ENCODE peak calls at places on chromosome 4, in ten cellular contexts. Q is K562; D is CD8-positive, alpha-beta T cell; H is HepG2; Z is pancreas; I is kidney epithelial cell; M is left ventricle myocardium inferior; T is ovary; E is IMR-90; S is Peyer's patch. V is an unnamed sample. For H3K27me3, the result is how much of the 10 kb centered on the place peaks cover.

GRCh38 chr4:75327804-75328512 is 186.2 kb downstream of the RCHY1 start:
- DNase-seq in H (no peak), I (no peak), S (no peak), M (no peak), D (no peak), Q (no peak), E (no peak), Z (no peak), T (no peak), V (no peak)

GRCh38 chr4:146855761-146856160 is 89.9 kb downstream of the TTC29 start:
- DNase-seq in I (no peak), Z (no peak), S (no peak), D (no peak), H (no peak), E (no peak), T (no peak), M (no peak), Q (no peak), V (no peak)

GRCh38 chr4:114659386-114660008 is 60.9 kb downstream of the UGT8 start:
- DNase-seq in Z (peak), D (no peak), I (peak), H (peak), M (peak), S (peak), Q (peak), E (peak), T (no peak), V (peak)

GRCh38 chr4:74038161-74039064 is at the start of gene CXCL3:
- DNase-seq in I (no peak), E (peak), T (peak), Z (peak), D (no peak), S (peak), H (no peak), Q (peak), M (peak), V (peak)

GRCh38 chr4:150150545-150151156 is 72.4 kb downstream of the DCLK2 start:
- DNase-seq in Q (no peak), Z (no peak), S (no peak), T (no peak), E (no peak), M (peak), H (no peak), D (no peak), I (no peak), V (no peak)

GRCh38 chr4:176443646-176444409 is 124.1 kb downstream of the SPCS3 start:
- DNase-seq in I (no peak), E (no peak), S (no peak), D (no peak), Q (no peak), Z (no peak), T (no peak), M (no peak), H (no peak), V (no peak)

GRCh38 chr4:2343476-2343875 is 75.0 kb downstream of the ZFYVE28 start:
- DNase-seq in H (no peak), Z (no peak), I (no peak), T (no peak), S (no peak), M (no peak), Q (no peak), D (no peak), E (no peak), V (no peak)

GRCh38 chr4:102322736-102323135 is 22.5 kb downstream of the SLC39A8 start:
- DNase-seq in Z (no peak), H (no peak), D (no peak), I (no peak), T (no peak), E (no peak), Q (no peak), M (no peak), S (no peak), V (no peak)

GRCh38 chr4:182918044-182918607 is 940 bp upstream of the DCTD start:
- DNase-seq in S (no peak), E (no peak), I (no peak), T (no peak), Q (no peak), H (no peak), Z (no peak), D (no peak), M (no peak), V (no peak)

GRCh38 chr4:6087669-6088068 is 69.4 kb upstream of the C4orf50 start:
- DNase-seq in D (no peak), M (no peak), I (no peak), S (no peak), H (peak), Q (peak), E (peak), Z (peak), T (no peak), V (peak)

GRCh38 chr4:139783761-139784484 is 118.3 kb downstream of the MGST2 start:
- DNase-seq in Z (no peak), Q (no peak), E (no peak), M (no peak), D (no peak), I (no peak), S (no peak), T (no peak), H (peak), V (peak)

GRCh38 chr4:83207497-83208105 is 77.0 kb downstream of the COQ2 start:
- DNase-seq in D (no peak), H (no peak), T (no peak), Z (no peak), S (no peak), I (peak), Q (no peak), M (no peak), E (peak), V (no peak)

GRCh38 chr4:110501826-110502225 is 25.9 kb downstream of the ENPEP start:
- DNase-seq in H (no peak), E (peak), M (no peak), T (no peak), D (no peak), I (no peak), S (no peak), Z (no peak), Q (no peak), V (no peak)

GRCh38 chr4:151184523-151185458 is 85.4 kb downstream of the RPS3A start:
- DNase-seq in Q (no peak), S (no peak), D (no peak), M (no peak), T (no peak), Z (no peak), I (no peak), H (peak), E (peak), V (no peak)

GRCh38 chr4:115609631-115610030 is 496.2 kb upstream of the NDST4 start:
- DNase-seq in T (no peak), E (no peak), I (no peak), M (no peak), D (no peak), Q (no peak), Z (no peak), S (no peak), H (no peak), V (no peak)

GRCh38 chr4:42397635-42398447 is 553 bp downstream of the SHISA3 start:
- DNase-seq in S (no peak), M (peak), I (no peak), Z (no peak), T (no peak), E (peak), D (no peak), Q (no peak), H (no peak), V (peak)

GRCh38 chr4:114277690-114278089 is 298.2 kb upstream of the ARSJ start:
- DNase-seq in Q (no peak), M (no peak), I (no peak), H (no peak), Z (no peak), E (peak), S (no peak), T (no peak), D (no peak), V (no peak)

GRCh38 chr4:107546637-107547036 is 173.4 kb downstream of the PAPSS1 start:
- DNase-seq in M (no peak), Z (no peak), I (no peak), H (no peak), T (no peak), Q (no peak), S (no peak), D (no peak), E (no peak), V (no peak)

GRCh38 chr4:177194906-177195305 is 114.8 kb upstream of the NEIL3 start:
- DNase-seq in M (no peak), Q (no peak), H (no peak), S (no peak), I (no peak), E (no peak), T (no peak), D (no peak), Z (no peak), V (no peak)

GRCh38 chr4:72701987-72702819 is 133.2 kb upstream of the ADAMTS3 start:
- DNase-seq in M (no peak), H (peak), I (peak), D (no peak), T (no peak), E (peak), Q (peak), Z (peak), S (no peak), V (peak)

GRCh38 chr4:26726655-26727387 is 133.8 kb upstream of the STIM2 start:
- DNase-seq in S (no peak), I (no peak), M (no peak), D (no peak), T (no peak), E (no peak), Z (no peak), H (no peak), Q (no peak), V (no peak)

GRCh38 chr4:123176605-123177004 is 220.0 kb upstream of the SPRY1 start:
- DNase-seq in I (no peak), E (no peak), H (no peak), M (no peak), D (no peak), Q (no peak), T (no peak), Z (no peak), S (no peak), V (no peak)

GRCh38 chr4:182585321-182585720 is 331.9 kb downstream of the DCTD start:
- DNase-seq in T (no peak), Z (no peak), H (no peak), E (no peak), S (no peak), Q (no peak), I (no peak), M (no peak), D (no peak), V (peak)

GRCh38 chr4:8393593-8394038 is 46.9 kb downstream of the ACOX3 start:
- DNase-seq in H (no peak), S (no peak), E (peak), Q (no peak), M (peak), D (no peak), T (peak), I (peak), Z (no peak), V (no peak)
- H3K27me3 ChIP-seq in H (under half), S (under half), E (under half), Q (under half), M (under half), D (under half), T (under half), I (under half), Z (under half), V (under half)

DNA sequence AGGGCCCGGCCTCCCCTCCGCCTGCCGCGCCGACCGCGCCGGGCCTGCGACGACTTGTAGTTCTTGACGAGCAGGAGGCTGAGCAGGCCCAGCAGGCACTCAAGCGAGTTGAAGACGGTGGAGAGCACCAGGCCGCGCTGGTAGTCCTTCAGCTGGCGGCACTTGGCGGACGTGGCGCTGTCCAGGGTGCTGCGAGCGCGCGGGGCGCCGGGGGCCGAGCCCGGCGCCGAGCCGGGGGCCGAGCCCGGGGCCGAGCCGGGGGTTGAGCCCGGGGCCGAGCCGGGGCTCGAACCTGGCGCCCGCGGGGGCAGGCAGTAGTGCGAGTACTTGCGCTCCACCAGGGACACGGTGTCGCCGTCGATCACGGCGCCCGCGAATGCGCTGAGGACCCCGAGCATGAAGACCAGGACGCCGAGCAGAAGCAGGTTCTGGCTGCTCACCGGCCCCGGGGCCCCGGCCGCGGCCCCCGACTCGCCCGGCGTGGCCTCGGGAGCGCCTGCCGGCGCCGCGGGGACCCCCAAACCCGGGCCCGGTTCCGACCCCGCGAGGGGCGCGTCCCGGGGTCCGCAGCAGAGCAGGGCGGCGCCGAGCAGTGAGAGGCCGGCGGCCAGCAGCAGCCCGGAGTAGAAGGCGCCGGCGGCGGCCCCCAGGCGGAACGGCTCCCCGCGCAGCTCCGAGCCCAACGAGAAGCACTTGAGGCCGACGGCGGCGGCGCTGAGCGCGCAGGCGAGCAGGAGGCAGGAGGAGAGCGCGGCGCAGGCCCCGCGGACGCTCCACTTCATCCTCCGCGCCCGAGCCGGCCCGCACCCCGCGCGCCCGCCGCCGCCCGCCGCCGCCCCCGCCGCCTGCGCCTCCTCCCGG is 584 bp downstream of the TMEM271 start:
- DNase-seq in E (peak), I (peak), T (no peak), M (no peak), Z (peak), Q (no peak), H (no peak), D (no peak), S (no peak), V (no peak)
- H3K27me3 ChIP-seq in E (half or more), I (half or more), T (under half), M (half or more), Z (under half), Q (under half), H (half or more), D (under half), S (under half), V (under half)

GRCh38 chr4:174217273-174218126 is 66.0 kb downstream of the FBXO8 start:
- DNase-seq in Z (no peak), E (peak), Q (no peak), H (no peak), I (no peak), D (no peak), S (no peak), M (peak), T (peak), V (peak)
- H3K27me3 ChIP-seq in Z (under half), E (half or more), Q (under half), H (half or more), I (half or more), D (under half), S (under half), M (half or more), T (under half), V (under half)

GRCh38 chr4:3746701-3747581 is 19.2 kb upstream of the ADRA2C start:
- DNase-seq in H (no peak), E (no peak), M (no peak), S (no peak), Z (no peak), D (no peak), I (no peak), T (no peak), Q (no peak), V (no peak)
- H3K27me3 ChIP-seq in H (half or more), E (half or more), M (half or more), S (under half), Z (under half), D (under half), I (under half), T (under half), Q (under half), V (under half)

DNA sequence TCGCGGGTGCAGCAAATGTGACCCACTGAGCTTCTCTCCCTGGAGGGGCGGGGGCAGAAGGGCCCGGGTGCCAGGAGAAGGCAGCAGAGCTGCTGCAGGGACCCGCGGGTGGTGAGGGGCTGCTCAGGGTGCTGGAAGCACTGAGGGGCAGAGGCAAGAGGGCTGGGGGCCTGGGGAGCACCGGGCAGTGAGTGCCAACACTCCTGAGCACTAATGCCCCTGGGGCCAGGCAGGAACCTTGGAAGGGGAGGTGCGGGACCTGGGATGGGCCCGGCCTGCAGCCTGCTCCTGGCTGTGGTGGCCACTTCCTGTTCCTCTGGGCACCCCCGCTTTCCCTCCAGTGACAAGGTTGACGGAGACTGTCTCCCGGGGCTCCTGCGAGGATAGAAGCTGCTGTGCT is 66.5 kb upstream of the ADRA2C start:
- DNase-seq in S (no peak), I (no peak), D (no peak), Z (no peak), M (no peak), E (no peak), T (no peak), H (no peak), Q (no peak), V (peak)
- H3K27me3 ChIP-seq in S (under half), I (under half), D (under half), Z (under half), M (half or more), E (under half), T (under half), H (under half), Q (under half), V (under half)

GRCh38 chr4:48489683-48490011 is 405 bp upstream of the ZAR1 start:
- DNase-seq in E (no peak), M (no peak), I (no peak), Z (no peak), H (no peak), Q (no peak), S (no peak), D (no peak), T (no peak), V (no peak)

GRCh38 chr4:48483006-48483776 is at the start of gene SLC10A4:
- DNase-seq in D (no peak), S (no peak), Q (peak), T (no peak), M (no peak), Z (no peak), I (no peak), E (no peak), H (no peak), V (peak)

GRCh38 chr4:48483777-48484493 is 792 bp downstream of the SLC10A4 start:
- DNase-seq in D (no peak), S (no peak), Q (peak), H (no peak), E (no peak), Z (no peak), I (no peak), M (no peak), T (no peak), V (peak)

GRCh38 chr4:48481581-48481980 is 1.6 kb upstream of the SLC10A4 start:
- DNase-seq in S (no peak), H (no peak), E (no peak), T (no peak), I (no peak), M (no peak), Z (no peak), Q (peak), D (no peak), V (peak)

GRCh38 chr4:48484494-48485168 is 1.5 kb downstream of the SLC10A4 start:
- DNase-seq in T (no peak), D (no peak), S (no peak), Z (no peak), I (no peak), E (no peak), Q (no peak), M (no peak), H (no peak), V (no peak)
- H3K27me3 ChIP-seq in T (under half), D (under half), S (under half), Z (under half), I (under half), E (half or more), Q (under half), M (half or more), H (under half), V (under half)

GRCh38 chr4:188005561-188005960 is 10.0 kb downstream of the ZFP42 start:
- DNase-seq in S (no peak), H (no peak), Z (no peak), I (no peak), M (no peak), Q (no peak), E (no peak), D (no peak), T (no peak), V (no peak)
- H3K27me3 ChIP-seq in S (under half), H (under half), Z (under half), I (under half), M (under half), Q (under half), E (under half), D (under half), T (under half), V (under half)

DNA sequence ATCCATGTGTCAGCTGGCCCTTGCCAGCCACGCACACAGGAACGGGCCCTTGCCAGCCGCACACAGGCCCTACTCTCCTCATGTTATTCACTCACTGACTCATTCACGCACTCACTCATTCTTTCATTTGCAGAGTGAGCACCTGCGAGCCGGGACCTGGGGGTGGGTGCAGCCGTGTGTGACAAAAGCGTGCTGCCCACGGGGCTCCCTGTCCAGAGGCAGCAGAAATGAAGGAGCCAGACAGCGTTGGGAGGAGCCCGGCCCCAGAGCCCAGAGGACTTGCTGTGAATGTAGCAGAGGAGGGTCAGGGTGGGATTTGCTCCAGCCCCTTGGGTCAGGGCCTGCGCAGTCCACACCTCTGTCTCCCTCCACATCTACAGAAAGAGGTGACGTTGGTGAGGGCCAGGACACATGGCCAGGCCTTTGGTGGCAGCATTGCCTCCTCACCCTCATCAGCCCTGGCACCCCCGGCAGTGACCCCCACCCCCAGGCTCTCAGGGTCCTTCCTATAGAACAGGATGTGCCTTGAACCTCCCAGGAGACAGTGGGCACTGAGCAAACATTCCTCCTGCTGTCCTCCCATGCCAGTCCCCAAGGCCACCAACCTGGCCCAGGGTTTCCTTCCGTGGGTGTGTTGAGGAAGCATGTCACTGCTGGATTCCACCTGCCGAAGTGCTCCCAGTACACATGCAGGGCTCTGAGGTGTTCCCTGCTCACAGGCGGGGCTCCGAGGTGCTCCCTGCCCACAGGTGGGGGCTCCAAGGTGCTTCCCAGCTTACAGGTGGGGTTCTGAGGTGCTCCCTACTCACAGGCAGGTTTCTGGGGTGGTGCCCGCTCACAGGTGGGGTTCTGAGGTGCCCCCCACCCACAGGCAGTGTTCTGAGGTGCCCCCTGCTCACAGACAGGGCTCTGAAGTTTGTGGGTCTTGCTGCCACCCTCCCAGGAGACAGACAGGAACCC is 105.7 kb downstream of the HMX1 start:
- DNase-seq in I (no peak), T (no peak), M (peak), Z (no peak), D (no peak), E (no peak), Q (no peak), S (no peak), H (no peak), V (peak)
- H3K27me3 ChIP-seq in I (under half), T (under half), M (half or more), Z (under half), D (under half), E (under half), Q (under half), S (under half), H (under half), V (under half)

DNA sequence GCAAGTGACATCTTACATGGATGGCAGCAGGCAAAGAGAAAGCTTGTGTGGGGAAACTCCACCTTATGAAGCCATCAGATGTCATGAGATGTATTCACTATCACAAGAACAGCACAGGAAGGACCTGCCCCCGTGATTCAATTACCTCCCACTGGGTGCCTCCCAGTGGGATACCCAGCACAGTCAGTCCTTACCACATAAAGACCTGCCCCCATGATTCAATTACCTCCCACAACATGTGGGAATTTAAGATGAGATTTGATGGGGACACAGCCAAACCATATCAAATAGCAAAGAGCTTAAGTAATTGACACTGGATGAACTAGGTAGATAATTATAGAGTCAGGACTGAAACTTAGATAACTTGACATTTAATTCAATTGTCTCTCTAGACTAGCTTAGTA is 85.6 kb downstream of the SLIT2 start:
- DNase-seq in H (no peak), Q (no peak), M (no peak), I (no peak), D (no peak), E (peak), T (no peak), S (no peak), Z (no peak), V (peak)
- H3K27me3 ChIP-seq in H (under half), Q (under half), M (under half), I (under half), D (under half), E (under half), T (under half), S (under half), Z (under half), V (under half)

GRCh38 chr4:8862800-8863758 is 8.6 kb downstream of the HMX1 start:
- DNase-seq in Q (no peak), H (no peak), E (no peak), Z (no peak), I (no peak), T (no peak), S (no peak), M (no peak), D (no peak), V (peak)
- H3K27me3 ChIP-seq in Q (under half), H (half or more), E (half or more), Z (under half), I (half or more), T (under half), S (under half), M (half or more), D (under half), V (under half)